ENCODE peak calls at places on chromosomes 7 and 10, in nine cellular contexts. I is neural progenitor cell; W is effector memory CD4-positive, alpha-beta T cell; C is GM23338; L is sigmoid colon; K is hepatocyte; A is epithelial cell of prostate; O is A549; Y is osteoblast. X is an unnamed sample.

GRCh38 chr7:7424151-7424873 is 111.4 kb downstream of the COL28A1 start:
- DNase-seq in C (peak), O (peak), A (no peak), W (no peak), Y (peak), K (peak), I (peak), L (peak), X (peak)

GRCh38 chr10:79176949-79177602 is 108.3 kb downstream of the ZMIZ1 start:
- DNase-seq in I (no peak), C (no peak), W (no peak), L (peak), O (no peak), A (no peak), Y (peak), K (no peak), X (no peak)

GRCh38 chr7:38190010-38190409 is 12.0 kb downstream of the STARD3NL start:
- DNase-seq in I (no peak), W (no peak), L (no peak), A (no peak), O (no peak), K (no peak), C (no peak), Y (no peak), X (no peak)

GRCh38 chr7:137592232-137592896 is 248.8 kb upstream of the PTN start:
- DNase-seq in A (peak), K (peak), O (peak), I (peak), L (peak), W (no peak), C (peak), Y (peak), X (peak)

GRCh38 chr10:30357075-30357801 is 8.2 kb upstream of the MTPAP start:
- DNase-seq in L (no peak), W (no peak), A (no peak), K (no peak), Y (peak), I (no peak), O (no peak), C (no peak), X (peak)

GRCh38 chr7:67100956-67101361 is 104.3 kb downstream of the TYW1 start:
- DNase-seq in A (no peak), Y (no peak), W (no peak), O (no peak), L (no peak), I (peak), K (peak), C (peak), X (no peak)

GRCh38 chr10:48478980-48479811 is 125.7 kb downstream of the ARHGAP22 start:
- DNase-seq in O (no peak), A (no peak), I (no peak), C (no peak), L (peak), W (no peak), Y (peak), K (no peak), X (no peak)

GRCh38 chr7:85068796-85069195 is 118.1 kb downstream of the SEMA3D start:
- DNase-seq in Y (peak), C (no peak), O (no peak), L (no peak), A (peak), W (no peak), K (no peak), I (no peak), X (peak)

GRCh38 chr10:3784510-3785250 is at the start of gene KLF6:
- DNase-seq in Y (peak), A (no peak), W (no peak), O (no peak), K (peak), C (peak), I (peak), L (peak), X (no peak)

GRCh38 chr7:72925546-72926120 is 738 bp downstream of the POM121 start:
- DNase-seq in K (no peak), O (no peak), L (no peak), Y (peak), I (no peak), C (no peak), W (no peak), A (no peak), X (no peak)

GRCh38 chr10:64648915-64649314 is 1127.7 kb downstream of the REEP3 start:
- DNase-seq in O (no peak), I (peak), L (no peak), W (no peak), C (peak), Y (no peak), A (no peak), K (peak), X (peak)

GRCh38 chr7:157158400-157158799 is 19.7 kb downstream of the UBE3C start:
- DNase-seq in L (no peak), W (no peak), K (no peak), A (no peak), I (peak), C (no peak), Y (peak), O (no peak), X (no peak)

GRCh38 chr7:70006411-70006920 is 408.2 kb downstream of the AUTS2 start:
- DNase-seq in W (no peak), A (no peak), O (no peak), L (no peak), Y (no peak), C (no peak), K (peak), I (no peak), X (no peak)

GRCh38 chr7:149448961-149449360 is 11.9 kb downstream of the ZNF777 start:
- DNase-seq in A (no peak), Y (no peak), K (no peak), L (no peak), C (no peak), W (no peak), I (no peak), O (no peak), X (no peak)

GRCh38 chr7:22640269-22640668 is 86.7 kb upstream of the IL6 start:
- DNase-seq in I (no peak), Y (no peak), A (no peak), O (no peak), W (no peak), C (no peak), L (no peak), K (no peak), X (no peak)

GRCh38 chr7:19932549-19933249 is 159.3 kb upstream of the TMEM196 start:
- DNase-seq in K (no peak), L (no peak), C (no peak), Y (no peak), O (no peak), A (no peak), W (no peak), I (no peak), X (no peak)

GRCh38 chr10:79197558-79197957 is 128.8 kb downstream of the ZMIZ1 start:
- DNase-seq in L (no peak), A (no peak), I (no peak), W (no peak), Y (no peak), O (no peak), K (no peak), C (no peak), X (no peak)

GRCh38 chr10:54368984-54369383 is 432.0 kb downstream of the PCDH15 start:
- DNase-seq in I (no peak), A (no peak), C (peak), O (no peak), L (no peak), K (no peak), W (no peak), Y (no peak), X (no peak)

GRCh38 chr10:93566435-93567276 is at the start of gene FFAR4:
- DNase-seq in Y (no peak), C (peak), A (no peak), O (peak), W (no peak), L (peak), I (peak), K (peak), X (no peak)

GRCh38 chr10:103367379-103367781 is 396 bp upstream of the TAF5 start:
- DNase-seq in W (no peak), A (no peak), K (no peak), I (no peak), Y (no peak), C (no peak), O (peak), L (no peak), X (no peak)

DNA sequence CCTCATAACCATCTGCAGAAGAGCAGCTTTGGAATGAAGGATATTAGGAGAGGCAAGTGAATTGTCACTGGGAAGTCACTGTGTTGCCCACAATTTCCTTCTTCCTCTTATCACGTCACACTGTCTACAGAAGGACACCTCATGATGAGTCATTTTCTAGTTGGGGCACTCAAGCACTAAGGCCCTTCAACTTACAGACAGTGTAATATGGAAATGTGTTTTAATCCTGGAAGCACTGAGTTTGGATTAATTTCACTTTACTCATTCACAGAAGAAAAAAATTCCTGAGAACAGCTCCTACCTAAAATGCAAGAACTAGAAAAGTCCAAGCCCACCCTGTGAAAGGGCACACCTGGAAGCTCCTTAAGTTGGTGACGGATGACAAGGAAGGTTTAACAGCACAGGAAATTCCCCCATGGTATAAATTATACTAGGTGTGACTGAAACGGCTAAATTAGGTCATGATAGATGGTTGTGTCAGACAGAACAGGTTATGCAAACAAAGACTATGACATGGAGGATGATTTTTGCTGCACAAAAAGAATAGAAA is 56.6 kb downstream of the PARD3 start:
- DNase-seq in W (no peak), A (peak), Y (peak), C (no peak), L (no peak), K (peak), O (peak), I (no peak), X (peak)
- H3K27ac ChIP-seq in W (no peak), A (peak), Y (peak), C (no peak), L (no peak), K (peak), O (peak), I (no peak), X (no peak)

GRCh38 chr10:14010083-14010551 is 320.6 kb downstream of the FRMD4A start:
- DNase-seq in W (no peak), O (no peak), A (no peak), K (no peak), Y (peak), L (no peak), C (peak), I (peak), X (no peak)

GRCh38 chr10:14008648-14009072 is 322.1 kb downstream of the FRMD4A start:
- DNase-seq in K (no peak), A (no peak), Y (peak), L (no peak), W (no peak), O (no peak), I (no peak), C (no peak), X (no peak)

GRCh38 chr10:14009315-14010082 is 321.2 kb downstream of the FRMD4A start:
- DNase-seq in L (no peak), Y (peak), K (peak), O (no peak), W (peak), I (no peak), C (no peak), A (no peak), X (no peak)

GRCh38 chr10:14014423-14014822 is 316.3 kb downstream of the FRMD4A start:
- DNase-seq in C (no peak), W (no peak), I (no peak), K (no peak), Y (no peak), L (no peak), A (no peak), O (no peak), X (no peak)

DNA sequence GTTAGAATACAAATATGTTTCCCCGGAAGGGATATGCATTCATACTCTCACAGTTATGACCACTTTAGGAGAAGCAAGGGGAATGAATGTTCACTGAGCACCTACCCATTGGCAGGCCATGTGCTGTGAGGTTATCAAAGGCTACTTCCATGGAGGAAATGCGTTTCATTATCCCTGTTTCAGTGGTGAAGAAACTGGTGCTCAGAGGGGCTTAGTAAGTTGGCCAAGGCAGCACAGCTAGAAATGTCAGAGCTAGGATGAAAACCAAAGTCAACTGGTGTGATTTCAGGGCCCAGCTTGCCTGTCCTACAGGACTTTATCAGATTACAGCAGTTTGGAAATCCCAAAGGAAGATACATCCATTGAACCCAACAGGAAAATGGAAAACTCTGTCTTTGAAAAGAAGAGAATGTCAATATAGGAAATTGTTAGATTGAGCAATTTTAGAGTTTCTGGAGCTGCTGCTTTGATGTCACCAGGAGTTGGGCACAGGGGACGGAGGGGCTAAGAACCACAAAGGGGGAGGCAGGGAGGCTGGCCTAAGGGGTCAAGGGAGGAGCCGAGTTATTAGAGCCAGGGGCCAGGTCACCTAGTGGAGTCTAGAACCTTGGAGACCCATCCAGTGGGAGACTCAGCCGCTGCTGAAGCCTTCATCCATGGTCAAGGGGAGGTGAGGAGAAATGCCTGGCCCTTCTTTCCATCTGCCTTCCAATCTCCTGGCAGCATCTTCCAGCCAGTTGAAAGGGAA is 319.7 kb downstream of the FRMD4A start:
- DNase-seq in Y (peak), K (no peak), I (no peak), A (no peak), C (no peak), O (no peak), L (no peak), W (no peak), X (no peak)
- H3K27ac ChIP-seq in Y (no peak), K (peak), I (no peak), A (no peak), C (no peak), O (no peak), L (no peak), W (no peak), X (no peak)

GRCh38 chr10:6053816-6054581 is 8.2 kb downstream of the IL2RA start:
- DNase-seq in W (no peak), K (peak), O (no peak), L (peak), Y (no peak), C (no peak), I (no peak), A (no peak), X (no peak)

GRCh38 chr10:6055929-6056328 is 6.2 kb downstream of the IL2RA start:
- DNase-seq in I (no peak), L (peak), O (no peak), C (no peak), W (no peak), Y (no peak), K (no peak), A (no peak), X (no peak)

GRCh38 chr10:6053303-6053702 is 8.9 kb downstream of the IL2RA start:
- DNase-seq in I (no peak), W (no peak), K (no peak), L (no peak), A (no peak), O (no peak), C (no peak), Y (no peak), X (no peak)

GRCh38 chr10:6056411-6057135 is 5.6 kb downstream of the IL2RA start:
- DNase-seq in Y (no peak), L (peak), K (no peak), I (peak), C (no peak), A (no peak), O (no peak), W (no peak), X (no peak)

GRCh38 chr10:6054884-6055283 is 7.3 kb downstream of the IL2RA start:
- DNase-seq in C (no peak), O (no peak), W (no peak), Y (no peak), A (no peak), I (no peak), K (no peak), L (peak), X (no peak)
- H3K27ac ChIP-seq in C (no peak), O (no peak), W (peak), Y (no peak), A (no peak), I (no peak), K (no peak), L (no peak), X (no peak)

GRCh38 chr7:116528008-116528789 is 3.4 kb downstream of the CAV1 start:
- DNase-seq in I (no peak), K (peak), W (no peak), Y (peak), C (no peak), L (peak), A (no peak), O (peak), X (peak)
- H3K27ac ChIP-seq in I (no peak), K (peak), W (no peak), Y (peak), C (no peak), L (peak), A (peak), O (peak), X (peak)

DNA sequence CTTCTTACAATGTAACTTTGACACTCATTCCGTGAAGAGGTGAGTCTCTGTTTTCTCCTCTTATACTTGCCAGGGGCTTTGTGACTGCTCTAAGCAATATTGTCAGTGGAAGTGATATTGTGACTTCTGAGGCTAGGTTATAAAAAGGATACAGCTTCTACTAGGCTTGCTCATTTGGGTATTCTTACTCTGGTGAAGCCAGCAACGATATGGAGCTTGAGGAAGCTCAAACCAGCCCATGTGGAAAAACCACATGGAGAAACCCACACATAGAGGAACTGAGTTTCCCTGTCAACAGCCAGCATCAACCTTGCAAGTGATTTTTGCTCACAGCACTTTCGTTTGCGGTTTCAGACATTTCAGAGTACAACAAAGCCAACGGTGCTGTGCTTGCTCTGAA is 149.6 kb upstream of the SEMA3E start:
- DNase-seq in O (no peak), I (no peak), A (no peak), Y (no peak), K (no peak), L (no peak), W (no peak), C (no peak), X (no peak)
- H3K27ac ChIP-seq in O (no peak), I (no peak), A (no peak), Y (no peak), K (no peak), L (no peak), W (no peak), C (no peak), X (no peak)

GRCh38 chr7:47488205-47488968 is 93.5 kb downstream of the TNS3 start:
- DNase-seq in A (no peak), O (no peak), K (no peak), Y (no peak), W (no peak), L (peak), C (no peak), I (peak), X (no peak)
- H3K27ac ChIP-seq in A (no peak), O (peak), K (peak), Y (no peak), W (no peak), L (no peak), C (no peak), I (peak), X (peak)

DNA sequence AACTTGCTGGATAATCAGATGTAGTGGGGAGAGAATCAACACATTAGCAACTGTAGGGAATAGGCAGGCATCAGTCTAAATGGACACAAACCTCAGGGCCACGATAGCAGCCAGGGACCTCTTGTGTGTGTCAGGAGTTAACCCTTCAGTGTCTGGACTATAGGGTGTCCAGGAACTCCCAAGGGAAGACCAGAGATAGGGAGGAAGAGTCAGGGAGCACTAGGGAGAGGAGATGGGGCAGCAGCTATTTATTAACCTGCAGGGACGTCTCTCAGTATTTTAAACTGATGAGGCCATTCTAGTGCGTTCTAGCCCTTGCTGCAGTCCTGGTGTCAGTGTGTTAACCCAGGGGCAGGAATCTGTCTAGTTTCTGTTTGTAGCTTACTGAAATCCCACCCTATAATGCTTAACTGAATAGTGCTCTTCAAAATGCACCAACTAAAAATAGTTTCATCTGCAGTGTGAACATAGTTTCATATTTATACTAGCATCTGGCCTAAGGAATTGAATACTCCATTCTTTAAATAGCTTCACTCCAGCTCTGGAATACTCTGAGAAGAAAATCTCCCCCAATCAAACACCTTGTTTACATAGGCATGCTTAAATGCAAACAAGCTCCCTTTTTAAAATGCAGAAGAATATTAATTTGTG is 62.7 kb downstream of the ARID5B start:
- DNase-seq in Y (peak), I (no peak), L (no peak), O (no peak), W (no peak), A (no peak), C (no peak), K (no peak), X (no peak)
- H3K27ac ChIP-seq in Y (no peak), I (no peak), L (peak), O (no peak), W (no peak), A (no peak), C (no peak), K (peak), X (no peak)

X was measured in RWPE1.